ENCODE peak calls at places on chromosomes 3 and 15, in seven cellular contexts. One of them, this sample, is unnamed.

GRCh38 chr15:83698294-83698693 is 44.4 kb downstream of the ADAMTSL3 start:
- DNase-seq in transverse colon: peak; percentile 46
- DNase-seq in bronchial epithelial cell: peak; percentile 42
- DNase-seq in neural crest cell: no peak
- DNase-seq in progenitor cell of endocrine pancreas: no peak
- DNase-seq in HFFc6: no peak
- DNase-seq in Peyer's patch: no peak
- DNase-seq in this sample: no peak

GRCh38 chr3:25870452-25870851 is 80.6 kb downstream of the OXSM start:
- DNase-seq in transverse colon: no peak
- DNase-seq in bronchial epithelial cell: peak; percentile 58
- DNase-seq in neural crest cell: no peak
- DNase-seq in progenitor cell of endocrine pancreas: no peak
- DNase-seq in HFFc6: no peak
- DNase-seq in Peyer's patch: no peak
- DNase-seq in this sample: no peak

GRCh38 chr3:24591661-24592555 is 97.3 kb upstream of the THRB start:
- DNase-seq in transverse colon: no peak
- DNase-seq in bronchial epithelial cell: peak; percentile 99
- DNase-seq in neural crest cell: no peak
- DNase-seq in progenitor cell of endocrine pancreas: no peak
- DNase-seq in HFFc6: peak; percentile 4
- DNase-seq in Peyer's patch: no peak
- DNase-seq in this sample: no peak

GRCh38 chr3:45670995-45671394 is 18.2 kb upstream of the SACM1L start:
- DNase-seq in transverse colon: no peak
- DNase-seq in bronchial epithelial cell: no peak
- DNase-seq in neural crest cell: no peak
- DNase-seq in progenitor cell of endocrine pancreas: no peak
- DNase-seq in HFFc6: no peak
- DNase-seq in Peyer's patch: no peak
- DNase-seq in this sample: no peak

GRCh38 chr15:78177447-78177873 is 28.3 kb downstream of the IDH3A start:
- DNase-seq in transverse colon: peak; percentile 51
- DNase-seq in bronchial epithelial cell: peak; percentile 15
- DNase-seq in neural crest cell: peak; percentile 67
- DNase-seq in progenitor cell of endocrine pancreas: peak; percentile 51
- DNase-seq in HFFc6: no peak
- DNase-seq in Peyer's patch: peak; percentile 66
- DNase-seq in this sample: no peak

GRCh38 chr15:92068121-92068520 is 214.6 kb downstream of the SLCO3A1 start:
- DNase-seq in transverse colon: no peak
- DNase-seq in bronchial epithelial cell: no peak
- DNase-seq in neural crest cell: no peak
- DNase-seq in progenitor cell of endocrine pancreas: no peak
- DNase-seq in HFFc6: no peak
- DNase-seq in Peyer's patch: no peak
- DNase-seq in this sample: no peak

GRCh38 chr3:114454592-114455251 is 160.9 kb downstream of the TIGIT start:
- DNase-seq in transverse colon: no peak
- DNase-seq in bronchial epithelial cell: no peak
- DNase-seq in neural crest cell: peak; percentile 28
- DNase-seq in progenitor cell of endocrine pancreas: no peak
- DNase-seq in HFFc6: no peak
- DNase-seq in Peyer's patch: no peak
- DNase-seq in this sample: no peak

GRCh38 chr3:71444028-71444860 is 139.3 kb downstream of the FOXP1 start:
- DNase-seq in transverse colon: peak; percentile 64
- DNase-seq in bronchial epithelial cell: peak; percentile 98
- DNase-seq in neural crest cell: no peak
- DNase-seq in progenitor cell of endocrine pancreas: no peak
- DNase-seq in HFFc6: peak; percentile 55
- DNase-seq in Peyer's patch: no peak
- DNase-seq in this sample: peak; percentile 62

GRCh38 chr3:43160664-43161063 is 54.8 kb upstream of the POMGNT2 start:
- DNase-seq in transverse colon: no peak
- DNase-seq in bronchial epithelial cell: no peak
- DNase-seq in neural crest cell: no peak
- DNase-seq in progenitor cell of endocrine pancreas: no peak
- DNase-seq in HFFc6: no peak
- DNase-seq in Peyer's patch: no peak
- DNase-seq in this sample: no peak

GRCh38 chr3:43159496-43160255 is 53.8 kb upstream of the POMGNT2 start:
- DNase-seq in transverse colon: no peak
- DNase-seq in bronchial epithelial cell: no peak
- DNase-seq in neural crest cell: no peak
- DNase-seq in progenitor cell of endocrine pancreas: no peak
- DNase-seq in HFFc6: no peak
- DNase-seq in Peyer's patch: no peak
- DNase-seq in this sample: no peak

GRCh38 chr3:43162573-43163084 is 56.8 kb upstream of the POMGNT2 start:
- DNase-seq in transverse colon: no peak
- DNase-seq in bronchial epithelial cell: no peak
- DNase-seq in neural crest cell: no peak
- DNase-seq in progenitor cell of endocrine pancreas: no peak
- DNase-seq in HFFc6: no peak
- DNase-seq in Peyer's patch: peak; percentile 47
- DNase-seq in this sample: no peak

GRCh38 chr3:43163895-43164493 is 58.1 kb upstream of the POMGNT2 start:
- DNase-seq in transverse colon: no peak
- DNase-seq in bronchial epithelial cell: no peak
- DNase-seq in neural crest cell: no peak
- DNase-seq in progenitor cell of endocrine pancreas: no peak
- DNase-seq in HFFc6: no peak
- DNase-seq in Peyer's patch: no peak
- DNase-seq in this sample: no peak

GRCh38 chr3:43161684-43162512 is 56.0 kb upstream of the POMGNT2 start:
- DNase-seq in transverse colon: no peak
- DNase-seq in bronchial epithelial cell: peak; percentile 54
- DNase-seq in neural crest cell: no peak
- DNase-seq in progenitor cell of endocrine pancreas: no peak
- DNase-seq in HFFc6: peak; percentile 54
- DNase-seq in Peyer's patch: no peak
- DNase-seq in this sample: no peak
- TF ChIP-seq CTCF in transverse colon: peak; percentile 49
- TF ChIP-seq CTCF in bronchial epithelial cell: peak; percentile 29
- TF ChIP-seq CTCF in neural crest cell: peak; percentile 63
- TF ChIP-seq CTCF in progenitor cell of endocrine pancreas: peak; percentile 62
- TF ChIP-seq CTCF in HFFc6: peak; percentile 76
- TF ChIP-seq CTCF in Peyer's patch: peak; percentile 65
- TF ChIP-seq CTCF in this sample: no peak

DNA sequence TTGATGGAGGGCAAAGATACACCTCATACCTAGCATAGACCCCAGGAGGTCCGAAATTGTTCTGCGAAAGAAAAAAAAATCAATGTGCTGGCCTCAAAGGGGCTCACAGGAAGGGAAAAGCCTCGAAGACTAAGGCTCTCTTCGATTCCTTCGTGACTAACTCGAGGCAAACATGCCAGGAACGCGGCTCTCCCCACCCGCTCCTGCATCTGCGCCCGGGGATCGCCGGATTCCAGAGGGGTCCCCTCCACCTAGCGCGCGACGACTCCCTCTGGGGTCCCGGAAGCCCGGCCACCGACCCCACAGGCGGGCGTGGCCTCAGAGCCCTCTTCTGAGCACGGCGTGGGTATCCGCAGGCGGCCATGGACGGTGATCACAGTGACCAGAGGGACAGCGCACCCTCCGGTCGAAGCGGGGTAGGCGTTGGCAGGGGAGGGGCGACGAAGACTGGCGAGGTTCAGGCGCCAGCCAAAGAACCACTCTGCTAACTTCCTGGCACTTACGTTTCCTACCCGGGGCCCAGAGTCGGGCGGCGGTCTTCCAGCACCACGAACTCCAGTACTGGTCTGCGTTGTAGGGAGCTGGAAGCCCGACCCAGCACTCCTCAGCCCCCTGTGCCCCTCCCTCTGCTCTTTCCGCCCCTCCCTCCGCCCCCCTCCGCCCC is 517 bp upstream of the EIF3J start:
- DNase-seq in transverse colon: peak; percentile 90
- DNase-seq in bronchial epithelial cell: peak; percentile 76
- DNase-seq in neural crest cell: peak; percentile 78
- DNase-seq in progenitor cell of endocrine pancreas: peak; percentile 71
- DNase-seq in HFFc6: peak; percentile 83
- DNase-seq in Peyer's patch: peak; percentile 92
- DNase-seq in this sample: no peak
- TF ChIP-seq CTCF in transverse colon: peak; percentile 59
- TF ChIP-seq CTCF in bronchial epithelial cell: peak; percentile 66
- TF ChIP-seq CTCF in neural crest cell: peak; percentile 52
- TF ChIP-seq CTCF in progenitor cell of endocrine pancreas: peak; percentile 41
- TF ChIP-seq CTCF in HFFc6: peak; percentile 68
- TF ChIP-seq CTCF in Peyer's patch: peak; percentile 50
- TF ChIP-seq CTCF in this sample: no peak

DNA sequence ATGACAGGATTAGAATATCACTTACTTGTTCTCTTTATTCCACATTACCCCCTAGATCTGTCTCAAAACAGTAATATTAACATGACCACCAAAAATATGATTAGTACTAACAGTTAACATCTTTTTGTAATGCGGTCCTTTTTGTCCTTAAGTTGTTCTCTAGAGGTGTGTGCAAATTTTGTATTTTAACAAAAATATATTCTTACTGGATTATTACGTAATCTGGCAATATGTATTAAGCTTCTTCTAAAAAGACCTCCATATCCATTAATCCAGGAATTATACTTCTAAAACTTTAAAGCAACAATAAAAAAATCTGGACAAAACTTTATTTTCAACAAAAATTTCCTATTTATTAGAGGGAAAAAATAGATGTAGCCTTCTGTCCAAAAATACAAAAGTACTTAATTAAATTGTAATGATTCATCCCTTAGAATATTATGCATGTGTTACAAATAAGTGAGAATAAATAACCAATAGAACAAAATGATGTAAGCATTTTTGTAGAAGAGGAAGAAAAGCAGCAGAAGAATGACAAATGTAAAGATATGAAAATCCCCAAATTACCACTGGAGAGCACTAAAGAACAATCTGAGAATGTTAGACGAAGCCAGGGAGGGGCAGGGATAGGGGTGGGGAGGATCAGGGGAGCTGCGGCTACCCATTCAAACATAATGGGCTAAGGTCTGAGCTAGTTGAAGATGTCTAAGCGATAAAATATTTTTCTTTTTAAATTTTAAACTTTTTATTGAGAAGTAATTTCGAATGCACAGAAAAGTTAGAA is 945.6 kb downstream of the MCTP2 start:
- DNase-seq in transverse colon: no peak
- DNase-seq in bronchial epithelial cell: no peak
- DNase-seq in neural crest cell: no peak
- DNase-seq in progenitor cell of endocrine pancreas: no peak
- DNase-seq in HFFc6: no peak
- DNase-seq in Peyer's patch: no peak
- DNase-seq in this sample: no peak
- TF ChIP-seq CTCF in transverse colon: no peak
- TF ChIP-seq CTCF in bronchial epithelial cell: no peak
- TF ChIP-seq CTCF in neural crest cell: no peak
- TF ChIP-seq CTCF in progenitor cell of endocrine pancreas: no peak
- TF ChIP-seq CTCF in HFFc6: no peak
- TF ChIP-seq CTCF in Peyer's patch: no peak
- TF ChIP-seq CTCF in this sample: no peak

GRCh38 chr15:52679232-52680040 is at the start of gene ATOSA:
- DNase-seq in transverse colon: peak; percentile 94
- DNase-seq in bronchial epithelial cell: peak; percentile 82
- DNase-seq in neural crest cell: peak; percentile 83
- DNase-seq in progenitor cell of endocrine pancreas: peak; percentile 85
- DNase-seq in HFFc6: peak; percentile 91
- DNase-seq in Peyer's patch: peak; percentile 92
- DNase-seq in this sample: peak; percentile 92
- TF ChIP-seq CTCF in transverse colon: no peak
- TF ChIP-seq CTCF in bronchial epithelial cell: no peak
- TF ChIP-seq CTCF in neural crest cell: peak; percentile 19
- TF ChIP-seq CTCF in progenitor cell of endocrine pancreas: peak; percentile 13
- TF ChIP-seq CTCF in HFFc6: no peak
- TF ChIP-seq CTCF in Peyer's patch: peak; percentile 8
- TF ChIP-seq CTCF in this sample: no peak

GRCh38 chr3:55702822-55703221 is 215.7 kb upstream of the WNT5A start:
- DNase-seq in transverse colon: no peak
- DNase-seq in bronchial epithelial cell: no peak
- DNase-seq in neural crest cell: no peak
- DNase-seq in progenitor cell of endocrine pancreas: no peak
- DNase-seq in HFFc6: no peak
- DNase-seq in Peyer's patch: no peak
- DNase-seq in this sample: no peak

GRCh38 chr3:55701997-55702396 is 214.9 kb upstream of the WNT5A start:
- DNase-seq in transverse colon: no peak
- DNase-seq in bronchial epithelial cell: no peak
- DNase-seq in neural crest cell: no peak
- DNase-seq in progenitor cell of endocrine pancreas: no peak
- DNase-seq in HFFc6: no peak
- DNase-seq in Peyer's patch: no peak
- DNase-seq in this sample: no peak

GRCh38 chr3:55708921-55709320 is 221.8 kb upstream of the WNT5A start:
- DNase-seq in transverse colon: no peak
- DNase-seq in bronchial epithelial cell: no peak
- DNase-seq in neural crest cell: no peak
- DNase-seq in progenitor cell of endocrine pancreas: no peak
- DNase-seq in HFFc6: no peak
- DNase-seq in Peyer's patch: no peak
- DNase-seq in this sample: no peak

GRCh38 chr3:55708242-55708641 is 221.1 kb upstream of the WNT5A start:
- DNase-seq in transverse colon: no peak
- DNase-seq in bronchial epithelial cell: no peak
- DNase-seq in neural crest cell: no peak
- DNase-seq in progenitor cell of endocrine pancreas: no peak
- DNase-seq in HFFc6: no peak
- DNase-seq in Peyer's patch: no peak
- DNase-seq in this sample: no peak

GRCh38 chr3:55704521-55704920 is 217.4 kb upstream of the WNT5A start:
- DNase-seq in transverse colon: no peak
- DNase-seq in bronchial epithelial cell: peak; percentile 4
- DNase-seq in neural crest cell: no peak
- DNase-seq in progenitor cell of endocrine pancreas: no peak
- DNase-seq in HFFc6: peak; percentile 72
- DNase-seq in Peyer's patch: no peak
- DNase-seq in this sample: no peak
- TF ChIP-seq CTCF in transverse colon: no peak
- TF ChIP-seq CTCF in bronchial epithelial cell: no peak
- TF ChIP-seq CTCF in neural crest cell: no peak
- TF ChIP-seq CTCF in progenitor cell of endocrine pancreas: no peak
- TF ChIP-seq CTCF in HFFc6: no peak
- TF ChIP-seq CTCF in Peyer's patch: no peak
- TF ChIP-seq CTCF in this sample: no peak

DNA sequence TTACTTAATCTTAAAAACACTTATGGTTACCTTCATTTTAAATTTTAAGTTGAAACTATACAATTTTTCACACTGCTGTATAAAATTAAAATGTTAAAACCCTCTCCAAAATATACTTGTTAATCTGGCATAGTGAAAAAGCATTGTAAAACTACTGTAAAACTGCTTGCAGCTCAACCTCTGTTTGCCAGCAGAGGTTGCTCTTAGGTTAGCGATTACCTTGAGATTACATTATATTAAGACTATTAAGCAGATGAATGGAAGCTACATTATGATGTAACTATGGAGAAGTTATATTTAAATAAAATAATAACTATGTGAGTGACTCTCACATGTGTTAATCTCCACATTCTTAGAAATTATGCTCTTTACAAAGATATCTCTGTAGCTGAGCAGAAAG is 143.6 kb upstream of the SLITRK3 start:
- DNase-seq in transverse colon: no peak
- DNase-seq in bronchial epithelial cell: peak; percentile 16
- DNase-seq in neural crest cell: no peak
- DNase-seq in progenitor cell of endocrine pancreas: no peak
- DNase-seq in HFFc6: no peak
- DNase-seq in Peyer's patch: no peak
- DNase-seq in this sample: no peak
- TF ChIP-seq CTCF in transverse colon: no peak
- TF ChIP-seq CTCF in bronchial epithelial cell: peak; percentile 12
- TF ChIP-seq CTCF in neural crest cell: peak; percentile 56
- TF ChIP-seq CTCF in progenitor cell of endocrine pancreas: peak; percentile 39
- TF ChIP-seq CTCF in HFFc6: no peak
- TF ChIP-seq CTCF in Peyer's patch: no peak
- TF ChIP-seq CTCF in this sample: no peak